ENCODE peak calls at places on chromosomes 3 and 15, in four cellular contexts. Q, E, W and X are unnamed samples.

GRCh38 chr15:88993662-88994061 is 80.5 kb upstream of the MFGE8 start:
- DNase-seq in E (no peak), W (no peak), Q (no peak), X (no peak)

GRCh38 chr15:48527517-48527916 is 118.0 kb downstream of the FBN1 start:
- DNase-seq in E (no peak), Q (peak; percentile 56), W (no peak), X (no peak)

GRCh38 chr3:120144267-120144666 is 50.0 kb upstream of the GSK3B start:
- DNase-seq in Q (peak; percentile 43), E (no peak), W (no peak), X (no peak)

GRCh38 chr15:55151621-55152020 is 45.1 kb downstream of the RSL24D1 start:
- DNase-seq in E (no peak), Q (no peak), W (no peak), X (no peak)

GRCh38 chr3:188241883-188242282 is 87.9 kb downstream of the LPP start:
- DNase-seq in Q (no peak), W (no peak), E (no peak), X (no peak)

GRCh38 chr3:184029456-184029950 is 2.0 kb upstream of the HTR3D start:
- DNase-seq in Q (no peak), E (no peak), W (no peak), X (no peak)

GRCh38 chr3:106943071-106943470 is 434.2 kb upstream of the CCDC54 start:
- DNase-seq in W (no peak), E (no peak), Q (peak; percentile 26), X (no peak)

GRCh38 chr3:195441476-195441970 is 1.3 kb downstream of the ACAP2 start:
- DNase-seq in Q (peak; percentile 11), W (no peak), E (no peak), X (no peak)

GRCh38 chr3:114595521-114596028 is 301.7 kb downstream of the TIGIT start:
- DNase-seq in W (no peak), E (no peak), Q (peak; percentile 24), X (no peak)

GRCh38 chr3:114600571-114600970 is 306.7 kb downstream of the TIGIT start:
- DNase-seq in W (no peak), Q (no peak), E (no peak), X (no peak)

GRCh38 chr3:114596147-114596546 is 302.3 kb downstream of the TIGIT start:
- DNase-seq in E (no peak), Q (no peak), W (no peak), X (no peak)

GRCh38 chr3:114597012-114597411 is 303.2 kb downstream of the TIGIT start:
- DNase-seq in E (no peak), W (no peak), Q (no peak), X (no peak)
- TF ChIP-seq CTCF in E (no peak), W (no peak), Q (peak; percentile 20), X (no peak)

DNA sequence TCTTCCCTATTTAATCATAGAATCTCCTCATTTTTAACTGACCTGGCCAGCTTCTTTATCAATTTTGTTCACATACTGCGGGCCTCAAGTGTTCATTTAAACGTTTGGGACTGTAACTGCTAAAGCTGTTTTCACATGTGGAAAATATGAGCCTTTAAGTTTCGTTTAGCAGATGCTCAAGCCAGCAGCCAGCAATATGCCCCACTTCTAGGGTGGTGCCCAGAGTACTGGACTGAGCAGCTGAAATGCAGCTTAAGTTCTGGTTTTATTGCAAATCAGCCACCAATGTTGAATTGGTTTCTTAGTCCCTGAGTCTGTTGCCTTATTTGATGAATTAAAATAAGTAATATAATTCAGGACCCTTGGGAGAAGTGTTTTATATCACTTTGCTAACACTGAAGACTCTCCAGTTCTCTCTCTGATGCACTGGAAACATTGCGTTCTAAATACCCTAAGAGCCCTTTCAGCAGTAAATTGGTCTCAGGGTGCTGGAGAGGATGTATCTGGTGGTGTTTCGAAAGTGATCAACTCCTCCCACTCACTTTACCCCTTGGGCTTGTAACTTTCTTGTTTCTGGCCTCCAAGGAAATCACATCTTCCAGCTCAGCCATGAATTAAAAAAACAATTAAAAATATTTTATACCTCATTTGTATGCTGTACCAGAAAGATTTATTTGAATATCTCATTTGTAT is 61.7 kb downstream of the B3GALNT1 start:
- DNase-seq in W (no peak), Q (no peak), E (no peak), X (no peak)
- H3K27ac ChIP-seq in W (no peak overlapping the region), Q (no peak overlapping the region), E (no peak overlapping the region), X (no peak overlapping the region)

GRCh38 chr3:25576836-25577454 is 87.8 kb downstream of the TOP2B start:
- DNase-seq in E (no peak), W (no peak), Q (no peak), X (no peak)
- TF ChIP-seq CTCF in E (no peak), W (no peak), Q (no peak), X (no peak)

GRCh38 chr3:114119776-114120175 is 59.1 kb downstream of the DRD3 start:
- DNase-seq in E (no peak), W (no peak), Q (no peak), X (no peak)

GRCh38 chr3:114127517-114127916 is 51.3 kb downstream of the DRD3 start:
- DNase-seq in Q (peak; percentile 70), E (no peak), W (no peak), X (no peak)

GRCh38 chr3:114120211-114120610 is 58.6 kb downstream of the DRD3 start:
- DNase-seq in Q (no peak), E (no peak), W (no peak), X (no peak)

GRCh38 chr3:114126461-114126860 is 52.4 kb downstream of the DRD3 start:
- DNase-seq in W (no peak), E (no peak), Q (peak; percentile 50), X (no peak)

DNA sequence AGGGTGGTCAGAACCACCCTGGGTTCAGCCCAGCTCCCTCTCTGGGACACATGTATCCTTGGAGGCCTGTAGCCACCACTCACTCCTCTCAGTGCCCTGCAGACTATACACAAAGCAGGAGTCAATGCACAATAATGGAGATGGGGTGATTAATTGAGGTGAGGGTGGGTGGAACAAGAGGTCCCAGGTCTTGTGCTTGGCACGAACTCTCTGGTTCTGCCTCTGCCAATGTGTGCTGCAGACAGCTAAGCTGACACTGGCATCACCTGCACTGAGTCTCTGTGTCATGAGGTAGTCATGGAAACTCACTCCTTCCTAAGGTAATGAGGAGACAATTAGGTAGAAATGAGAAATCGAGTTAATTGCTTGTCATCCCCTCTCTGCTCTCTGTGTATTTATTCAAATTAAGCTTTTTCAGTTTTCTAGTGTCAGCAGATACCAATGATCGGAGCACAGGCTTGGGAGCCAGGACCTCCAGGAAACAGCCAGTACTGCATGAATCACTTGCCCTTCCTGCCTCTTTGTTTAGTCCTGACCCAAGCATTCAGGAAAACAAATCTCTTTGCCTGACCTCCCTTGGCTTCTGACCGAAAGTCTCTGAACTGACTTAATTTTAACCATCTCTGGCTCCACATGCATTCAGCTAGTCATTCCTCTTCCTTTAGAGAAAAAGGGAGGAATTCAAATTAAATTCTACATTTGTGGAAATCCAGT is 56.7 kb downstream of the DRD3 start:
- DNase-seq in E (no peak), W (no peak), Q (peak; percentile 68), X (no peak)
- H3K27ac ChIP-seq in E (no peak overlapping the region), W (peak overlapping the region; percentile 63), Q (peak overlapping the region; percentile 0), X (peak overlapping the region; percentile 55)

GRCh38 chr3:138281561-138281960 is 48.1 kb downstream of the NME9 start:
- DNase-seq in Q (no peak), E (no peak), W (no peak), X (no peak)

GRCh38 chr3:138284079-138284478 is 45.6 kb downstream of the NME9 start:
- DNase-seq in Q (no peak), E (no peak), W (no peak), X (no peak)

GRCh38 chr3:138282836-138283235 is 46.8 kb downstream of the NME9 start:
- DNase-seq in Q (no peak), W (no peak), E (no peak), X (no peak)

GRCh38 chr3:138289260-138289659 is 40.4 kb downstream of the NME9 start:
- DNase-seq in E (no peak), Q (no peak), W (no peak), X (no peak)

DNA sequence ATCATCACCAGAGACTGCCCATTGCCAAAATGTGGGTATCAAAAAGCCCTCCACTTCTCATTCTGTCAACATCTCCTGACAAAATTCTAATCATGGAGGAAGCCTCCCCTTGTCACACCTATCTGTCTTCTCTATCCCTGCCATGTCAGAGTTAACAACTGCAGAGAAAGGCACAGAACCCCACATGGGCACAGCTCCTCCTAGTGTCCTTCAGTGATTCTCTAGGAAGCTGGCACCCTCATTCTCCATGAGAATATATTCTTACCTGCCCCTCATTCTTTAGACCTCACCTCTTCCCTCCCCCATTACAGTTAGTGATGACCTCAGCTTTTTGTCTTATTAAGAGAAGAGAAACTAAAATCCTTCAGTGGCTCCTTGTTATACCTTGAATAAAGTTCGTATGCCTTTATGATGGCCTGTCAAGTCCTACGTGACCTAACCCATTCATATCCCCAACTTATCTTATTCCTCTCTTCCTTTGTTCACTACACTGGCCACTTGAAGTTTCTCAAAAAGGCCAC is 44.6 kb downstream of the NME9 start:
- DNase-seq in Q (no peak), W (no peak), E (no peak), X (no peak)
- TF ChIP-seq CTCF in Q (peak; percentile 16), W (no peak), E (no peak), X (no peak)

GRCh38 chr3:85881833-85882393 is 923.1 kb downstream of the CADM2 start:
- DNase-seq in W (no peak), Q (no peak), E (no peak), X (no peak)
- H3K27ac ChIP-seq in W (no peak overlapping the region), Q (no peak overlapping the region), E (no peak overlapping the region), X (no peak overlapping the region)

DNA sequence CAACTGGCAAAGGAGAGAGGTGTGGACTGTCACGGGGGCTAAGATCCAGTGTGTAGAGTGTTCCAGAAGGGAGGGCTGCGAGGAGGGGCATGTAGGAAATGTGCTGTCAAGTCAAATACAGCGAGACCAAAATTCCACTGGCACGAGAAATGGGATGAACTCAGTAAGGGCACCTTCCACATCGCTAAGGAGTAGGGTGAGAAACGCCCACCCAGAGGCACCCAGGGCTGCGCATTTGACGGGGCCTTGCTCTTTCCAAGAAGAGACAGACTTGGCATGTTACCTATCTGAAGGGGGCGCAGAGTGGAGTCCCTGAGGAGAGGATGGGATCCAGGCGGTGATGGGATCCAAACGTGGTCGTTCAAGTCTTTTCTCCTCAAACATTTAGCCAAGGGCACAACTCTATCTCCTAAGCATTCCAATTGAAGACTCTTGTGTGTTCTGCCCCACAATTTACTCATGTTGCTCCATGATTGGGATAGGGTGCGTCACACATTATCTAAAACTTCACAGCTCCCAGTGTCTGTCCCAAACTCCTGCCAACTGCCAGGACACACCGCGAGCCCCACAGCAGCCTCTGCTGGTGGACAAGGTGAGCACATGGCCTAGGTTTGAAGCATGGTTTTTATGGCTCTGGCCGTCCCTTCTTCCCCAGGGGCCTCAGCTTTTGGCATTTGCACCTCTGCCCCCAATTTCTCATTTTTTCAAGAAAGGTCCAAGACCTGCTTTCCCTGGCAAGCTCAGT is 7.6 kb downstream of the SELENOS start:
- DNase-seq in W (peak; percentile 62), E (no peak), Q (no peak), X (no peak)
- TF ChIP-seq CTCF in W (peak; percentile 21), E (no peak), Q (peak; percentile 33), X (no peak)

GRCh38 chr3:159867372-159867771 is 121.3 kb upstream of the IL12A start:
- DNase-seq in W (no peak), E (no peak), Q (no peak), X (no peak)
- H3K27ac ChIP-seq in W (peak overlapping the region; percentile 12), E (peak overlapping the region; percentile 12), Q (no peak overlapping the region), X (no peak overlapping the region)